ENCODE peak calls at places on chromosomes 7 and 10, in nine cellular contexts. One of them, this sample, is unnamed.

GRCh38 chr7:27897001-27897400 is 157.0 kb downstream of the TAX1BP1 start:
- DNase-seq in HFFc6: no peak
- DNase-seq in NCI-H1436: no peak
- DNase-seq in transverse colon: no peak
- DNase-seq in amniotic stem cell: no peak
- DNase-seq in OCI-M1: no peak
- DNase-seq in CD8-positive, alpha-beta memory T cell: no peak
- DNase-seq in kidney glomerular epithelial cell: no peak
- DNase-seq in HEK293T: no peak
- DNase-seq in this sample: no peak

GRCh38 chr7:148382585-148382984 is 208.0 kb upstream of the C7orf33 start:
- DNase-seq in OCI-M1: no peak
- DNase-seq in NCI-H1436: no peak
- DNase-seq in transverse colon: no peak
- DNase-seq in amniotic stem cell: no peak
- DNase-seq in HEK293T: no peak
- DNase-seq in HFFc6: no peak
- DNase-seq in kidney glomerular epithelial cell: no peak
- DNase-seq in CD8-positive, alpha-beta memory T cell: no peak
- DNase-seq in this sample: no peak

GRCh38 chr7:116180302-116180701 is 30.0 kb upstream of the TES start:
- DNase-seq in HEK293T: peak
- DNase-seq in kidney glomerular epithelial cell: peak
- DNase-seq in OCI-M1: peak
- DNase-seq in transverse colon: no peak
- DNase-seq in CD8-positive, alpha-beta memory T cell: peak
- DNase-seq in NCI-H1436: peak
- DNase-seq in amniotic stem cell: no peak
- DNase-seq in HFFc6: peak
- DNase-seq in this sample: no peak

GRCh38 chr10:230758-231157 is 95.5 kb downstream of the ZMYND11 start:
- DNase-seq in OCI-M1: peak
- DNase-seq in HEK293T: peak
- DNase-seq in NCI-H1436: no peak
- DNase-seq in CD8-positive, alpha-beta memory T cell: no peak
- DNase-seq in transverse colon: no peak
- DNase-seq in HFFc6: no peak
- DNase-seq in kidney glomerular epithelial cell: no peak
- DNase-seq in amniotic stem cell: no peak
- DNase-seq in this sample: no peak

GRCh38 chr10:71812913-71813590 is 38.0 kb downstream of the PSAP start:
- DNase-seq in transverse colon: no peak
- DNase-seq in NCI-H1436: no peak
- DNase-seq in HEK293T: no peak
- DNase-seq in OCI-M1: no peak
- DNase-seq in kidney glomerular epithelial cell: no peak
- DNase-seq in amniotic stem cell: no peak
- DNase-seq in HFFc6: no peak
- DNase-seq in CD8-positive, alpha-beta memory T cell: no peak
- DNase-seq in this sample: no peak

GRCh38 chr10:84632866-84633265 is 304.5 kb downstream of the CCSER2 start:
- DNase-seq in transverse colon: no peak
- DNase-seq in NCI-H1436: no peak
- DNase-seq in HFFc6: no peak
- DNase-seq in amniotic stem cell: no peak
- DNase-seq in OCI-M1: no peak
- DNase-seq in HEK293T: no peak
- DNase-seq in kidney glomerular epithelial cell: no peak
- DNase-seq in CD8-positive, alpha-beta memory T cell: no peak
- DNase-seq in this sample: no peak

GRCh38 chr7:80922254-80923049 is 3.6 kb upstream of the SEMA3C start:
- DNase-seq in transverse colon: peak
- DNase-seq in OCI-M1: no peak
- DNase-seq in HEK293T: no peak
- DNase-seq in CD8-positive, alpha-beta memory T cell: no peak
- DNase-seq in kidney glomerular epithelial cell: no peak
- DNase-seq in HFFc6: no peak
- DNase-seq in amniotic stem cell: no peak
- DNase-seq in NCI-H1436: no peak
- DNase-seq in this sample: no peak

GRCh38 chr7:24573554-24574338 is 494 bp downstream of the PALS2 start:
- DNase-seq in CD8-positive, alpha-beta memory T cell: peak
- DNase-seq in OCI-M1: peak
- DNase-seq in kidney glomerular epithelial cell: peak
- DNase-seq in HFFc6: peak
- DNase-seq in HEK293T: peak
- DNase-seq in transverse colon: peak
- DNase-seq in NCI-H1436: peak
- DNase-seq in amniotic stem cell: no peak
- DNase-seq in this sample: peak

GRCh38 chr10:18583575-18584270 is 67.7 kb downstream of the NSUN6 start:
- DNase-seq in transverse colon: no peak
- DNase-seq in kidney glomerular epithelial cell: no peak
- DNase-seq in NCI-H1436: no peak
- DNase-seq in OCI-M1: peak
- DNase-seq in CD8-positive, alpha-beta memory T cell: no peak
- DNase-seq in amniotic stem cell: no peak
- DNase-seq in HFFc6: no peak
- DNase-seq in HEK293T: no peak
- DNase-seq in this sample: no peak

GRCh38 chr7:135290594-135290993 is 57.0 kb downstream of the STRA8 start:
- DNase-seq in HEK293T: no peak
- DNase-seq in OCI-M1: no peak
- DNase-seq in HFFc6: no peak
- DNase-seq in CD8-positive, alpha-beta memory T cell: no peak
- DNase-seq in kidney glomerular epithelial cell: no peak
- DNase-seq in amniotic stem cell: no peak
- DNase-seq in transverse colon: no peak
- DNase-seq in NCI-H1436: no peak
- DNase-seq in this sample: no peak

GRCh38 chr10:131174211-131174565 is 137.3 kb downstream of the TCERG1L start:
- DNase-seq in NCI-H1436: no peak
- DNase-seq in HFFc6: no peak
- DNase-seq in HEK293T: no peak
- DNase-seq in transverse colon: no peak
- DNase-seq in amniotic stem cell: no peak
- DNase-seq in OCI-M1: no peak
- DNase-seq in kidney glomerular epithelial cell: no peak
- DNase-seq in CD8-positive, alpha-beta memory T cell: no peak
- DNase-seq in this sample: no peak

GRCh38 chr7:115221484-115221883 is 299.6 kb downstream of the MDFIC start:
- DNase-seq in OCI-M1: no peak
- DNase-seq in HFFc6: no peak
- DNase-seq in kidney glomerular epithelial cell: no peak
- DNase-seq in HEK293T: no peak
- DNase-seq in NCI-H1436: no peak
- DNase-seq in transverse colon: no peak
- DNase-seq in amniotic stem cell: no peak
- DNase-seq in CD8-positive, alpha-beta memory T cell: no peak
- DNase-seq in this sample: no peak

GRCh38 chr7:34451923-34452322 is 206.1 kb upstream of the NPSR1 start:
- DNase-seq in CD8-positive, alpha-beta memory T cell: no peak
- DNase-seq in OCI-M1: no peak
- DNase-seq in HEK293T: no peak
- DNase-seq in HFFc6: peak
- DNase-seq in transverse colon: no peak
- DNase-seq in kidney glomerular epithelial cell: no peak
- DNase-seq in NCI-H1436: no peak
- DNase-seq in amniotic stem cell: no peak
- DNase-seq in this sample: no peak

GRCh38 chr7:79471283-79471682 is 17.8 kb upstream of the MAGI2 start:
- DNase-seq in kidney glomerular epithelial cell: no peak
- DNase-seq in HFFc6: peak
- DNase-seq in transverse colon: no peak
- DNase-seq in CD8-positive, alpha-beta memory T cell: no peak
- DNase-seq in NCI-H1436: no peak
- DNase-seq in HEK293T: no peak
- DNase-seq in OCI-M1: peak
- DNase-seq in amniotic stem cell: no peak
- DNase-seq in this sample: no peak

GRCh38 chr10:48648172-48648942 is 36.3 kb upstream of the WDFY4 start:
- DNase-seq in HEK293T: no peak
- DNase-seq in NCI-H1436: no peak
- DNase-seq in amniotic stem cell: no peak
- DNase-seq in transverse colon: no peak
- DNase-seq in HFFc6: no peak
- DNase-seq in CD8-positive, alpha-beta memory T cell: no peak
- DNase-seq in kidney glomerular epithelial cell: no peak
- DNase-seq in OCI-M1: no peak
- DNase-seq in this sample: no peak

GRCh38 chr10:72952901-72953223 is 1.7 kb downstream of the PLA2G12B start:
- DNase-seq in amniotic stem cell: no peak
- DNase-seq in HEK293T: no peak
- DNase-seq in HFFc6: no peak
- DNase-seq in CD8-positive, alpha-beta memory T cell: no peak
- DNase-seq in NCI-H1436: no peak
- DNase-seq in kidney glomerular epithelial cell: no peak
- DNase-seq in OCI-M1: no peak
- DNase-seq in transverse colon: no peak
- DNase-seq in this sample: no peak

GRCh38 chr10:90407116-90407515 is 450.7 kb downstream of the HTR7 start:
- DNase-seq in amniotic stem cell: no peak
- DNase-seq in CD8-positive, alpha-beta memory T cell: no peak
- DNase-seq in NCI-H1436: no peak
- DNase-seq in HEK293T: no peak
- DNase-seq in transverse colon: no peak
- DNase-seq in kidney glomerular epithelial cell: no peak
- DNase-seq in OCI-M1: no peak
- DNase-seq in HFFc6: peak
- DNase-seq in this sample: no peak

GRCh38 chr7:157431951-157432540 is 95.2 kb downstream of the DNAJB6 start:
- DNase-seq in amniotic stem cell: no peak
- DNase-seq in transverse colon: no peak
- DNase-seq in kidney glomerular epithelial cell: no peak
- DNase-seq in HFFc6: no peak
- DNase-seq in CD8-positive, alpha-beta memory T cell: no peak
- DNase-seq in OCI-M1: no peak
- DNase-seq in NCI-H1436: no peak
- DNase-seq in HEK293T: no peak
- DNase-seq in this sample: no peak

GRCh38 chr7:36207451-36208291 is 54.6 kb downstream of the EEPD1 start:
- DNase-seq in OCI-M1: no peak
- DNase-seq in HFFc6: peak
- DNase-seq in kidney glomerular epithelial cell: peak
- DNase-seq in amniotic stem cell: no peak
- DNase-seq in HEK293T: no peak
- DNase-seq in NCI-H1436: no peak
- DNase-seq in CD8-positive, alpha-beta memory T cell: peak
- DNase-seq in transverse colon: peak
- DNase-seq in this sample: peak

GRCh38 chr7:33707427-33707826 is 197.9 kb upstream of the BMPER start:
- DNase-seq in NCI-H1436: no peak
- DNase-seq in CD8-positive, alpha-beta memory T cell: peak
- DNase-seq in OCI-M1: no peak
- DNase-seq in amniotic stem cell: no peak
- DNase-seq in kidney glomerular epithelial cell: no peak
- DNase-seq in transverse colon: no peak
- DNase-seq in HEK293T: no peak
- DNase-seq in HFFc6: no peak
- DNase-seq in this sample: no peak

GRCh38 chr7:452791-453455 is 66.7 kb downstream of the PDGFA start:
- DNase-seq in NCI-H1436: no peak
- DNase-seq in HFFc6: no peak
- DNase-seq in OCI-M1: no peak
- DNase-seq in kidney glomerular epithelial cell: no peak
- DNase-seq in CD8-positive, alpha-beta memory T cell: no peak
- DNase-seq in amniotic stem cell: no peak
- DNase-seq in HEK293T: no peak
- DNase-seq in transverse colon: no peak
- DNase-seq in this sample: no peak

GRCh38 chr10:97058521-97058920 is 127.2 kb downstream of the SLIT1 start:
- DNase-seq in HEK293T: no peak
- DNase-seq in NCI-H1436: peak
- DNase-seq in OCI-M1: no peak
- DNase-seq in amniotic stem cell: no peak
- DNase-seq in HFFc6: no peak
- DNase-seq in CD8-positive, alpha-beta memory T cell: no peak
- DNase-seq in kidney glomerular epithelial cell: no peak
- DNase-seq in transverse colon: no peak
- DNase-seq in this sample: no peak

GRCh38 chr7:123271856-123272255 is 72.1 kb upstream of the SLC13A1 start:
- DNase-seq in transverse colon: no peak
- DNase-seq in HEK293T: no peak
- DNase-seq in CD8-positive, alpha-beta memory T cell: no peak
- DNase-seq in OCI-M1: no peak
- DNase-seq in NCI-H1436: no peak
- DNase-seq in kidney glomerular epithelial cell: no peak
- DNase-seq in HFFc6: no peak
- DNase-seq in amniotic stem cell: no peak
- DNase-seq in this sample: no peak

GRCh38 chr10:1736180-1736971 is 949 bp downstream of the ADARB2 start:
- DNase-seq in CD8-positive, alpha-beta memory T cell: no peak
- DNase-seq in transverse colon: no peak
- DNase-seq in HEK293T: no peak
- DNase-seq in HFFc6: no peak
- DNase-seq in amniotic stem cell: no peak
- DNase-seq in NCI-H1436: no peak
- DNase-seq in OCI-M1: no peak
- DNase-seq in kidney glomerular epithelial cell: no peak
- DNase-seq in this sample: no peak

GRCh38 chr7:74379938-74380337 is 73.8 kb upstream of the GTF2IRD1 start:
- DNase-seq in HFFc6: no peak
- DNase-seq in kidney glomerular epithelial cell: no peak
- DNase-seq in NCI-H1436: no peak
- DNase-seq in transverse colon: no peak
- DNase-seq in HEK293T: no peak
- DNase-seq in OCI-M1: no peak
- DNase-seq in CD8-positive, alpha-beta memory T cell: no peak
- DNase-seq in amniotic stem cell: no peak
- DNase-seq in this sample: peak

GRCh38 chr10:44017483-44018145 is 367.3 kb downstream of the CXCL12 start:
- DNase-seq in NCI-H1436: no peak
- DNase-seq in transverse colon: no peak
- DNase-seq in HEK293T: no peak
- DNase-seq in amniotic stem cell: no peak
- DNase-seq in OCI-M1: no peak
- DNase-seq in kidney glomerular epithelial cell: no peak
- DNase-seq in CD8-positive, alpha-beta memory T cell: no peak
- DNase-seq in HFFc6: no peak
- DNase-seq in this sample: peak

GRCh38 chr7:80218723-80219122 is 84.1 kb downstream of the GNAI1 start:
- DNase-seq in CD8-positive, alpha-beta memory T cell: no peak
- DNase-seq in HEK293T: no peak
- DNase-seq in NCI-H1436: no peak
- DNase-seq in amniotic stem cell: peak
- DNase-seq in HFFc6: peak
- DNase-seq in kidney glomerular epithelial cell: peak
- DNase-seq in OCI-M1: no peak
- DNase-seq in transverse colon: no peak
- DNase-seq in this sample: no peak

GRCh38 chr7:139374246-139374645 is 14.6 kb downstream of the LUC7L2 start:
- DNase-seq in transverse colon: no peak
- DNase-seq in kidney glomerular epithelial cell: no peak
- DNase-seq in OCI-M1: no peak
- DNase-seq in amniotic stem cell: no peak
- DNase-seq in NCI-H1436: no peak
- DNase-seq in CD8-positive, alpha-beta memory T cell: no peak
- DNase-seq in HEK293T: no peak
- DNase-seq in HFFc6: no peak
- DNase-seq in this sample: no peak

GRCh38 chr7:137790828-137791227 is 55.9 kb downstream of the DGKI start:
- DNase-seq in HFFc6: no peak
- DNase-seq in transverse colon: no peak
- DNase-seq in OCI-M1: no peak
- DNase-seq in NCI-H1436: no peak
- DNase-seq in amniotic stem cell: no peak
- DNase-seq in kidney glomerular epithelial cell: peak
- DNase-seq in CD8-positive, alpha-beta memory T cell: no peak
- DNase-seq in HEK293T: no peak
- DNase-seq in this sample: no peak

GRCh38 chr10:109892087-109892486 is 31.2 kb downstream of the XPNPEP1 start:
- DNase-seq in HFFc6: no peak
- DNase-seq in kidney glomerular epithelial cell: no peak
- DNase-seq in CD8-positive, alpha-beta memory T cell: no peak
- DNase-seq in OCI-M1: peak
- DNase-seq in transverse colon: no peak
- DNase-seq in HEK293T: no peak
- DNase-seq in amniotic stem cell: no peak
- DNase-seq in NCI-H1436: no peak
- DNase-seq in this sample: no peak

GRCh38 chr7:31335161-31335888 is 5.2 kb downstream of the NEUROD6 start:
- DNase-seq in HEK293T: no peak
- DNase-seq in OCI-M1: no peak
- DNase-seq in amniotic stem cell: no peak
- DNase-seq in transverse colon: no peak
- DNase-seq in kidney glomerular epithelial cell: no peak
- DNase-seq in NCI-H1436: no peak
- DNase-seq in HFFc6: no peak
- DNase-seq in CD8-positive, alpha-beta memory T cell: no peak
- DNase-seq in this sample: peak